ENCODE peak calls at places on chromosomes 7 and 10, in nine cellular contexts. V is mammary epithelial cell, Z is endothelial cell of umbilical vein, Y is coronary artery, W is tibial nerve, O is nephron progenitor cell, C is AG04449, F is kidney, J is neural crest cell. Q is an unnamed sample.
A peak's percentile ranks its signal among the peaks of the same experiment; 100 is the strongest.

GRCh38 chr10:91992026-91992425 is 68.5 kb downstream of the BTAF1 start:
- DNase-seq in W (no peak), F (no peak), O (no peak), J (no peak), C (no peak), V (no peak), Y (no peak), Z (no peak), Q (no peak)

GRCh38 chr7:158397885-158398284 is 189.7 kb downstream of the PTPRN2 start:
- DNase-seq in C (no peak), F (no peak), Y (no peak), V (no peak), O (no peak), J (no peak), W (no peak), Z (no peak), Q (no peak)

GRCh38 chr10:54903770-54904169 is 102.7 kb upstream of the PCDH15 start:
- DNase-seq in W (no peak), C (no peak), Z (no peak), F (no peak), J (no peak), V (no peak), O (no peak), Y (no peak), Q (no peak)

GRCh38 chr10:119871881-119872609 is 598 bp downstream of the MCMBP start:
- DNase-seq in Y (no peak), V (peak; percentile 49), O (peak; percentile 54), C (no peak), F (peak; percentile 88), W (peak; percentile 25), J (peak; percentile 7), Z (peak; percentile 52), Q (peak; percentile 61)

GRCh38 chr7:134618756-134619530 is 27.7 kb upstream of the BPGM start:
- DNase-seq in W (no peak), C (no peak), F (no peak), J (no peak), O (no peak), V (peak; percentile 84), Z (peak; percentile 32), Y (no peak), Q (no peak)

GRCh38 chr10:21364196-21365114 is 161.0 kb downstream of the SKIDA1 start:
- DNase-seq in J (peak; percentile 27), Y (no peak), C (peak; percentile 55), V (peak; percentile 89), O (peak; percentile 25), W (no peak), F (no peak), Z (peak; percentile 97), Q (no peak)

GRCh38 chr7:50164552-50165220 is 71.6 kb upstream of the ZPBP start:
- DNase-seq in F (no peak), Y (no peak), C (no peak), O (no peak), V (no peak), W (no peak), J (no peak), Z (no peak), Q (no peak)

GRCh38 chr7:22420973-22421635 is 64.2 kb upstream of the RAPGEF5 start:
- DNase-seq in Y (no peak), O (no peak), C (no peak), V (no peak), Z (no peak), F (no peak), W (no peak), J (no peak), Q (no peak)

GRCh38 chr10:76883596-76883995 is 754.0 kb downstream of the KCNMA1 start:
- DNase-seq in J (no peak), Y (no peak), Z (no peak), C (no peak), O (no peak), F (no peak), W (no peak), V (no peak), Q (no peak)

GRCh38 chr7:149817301-149817771 is 20.8 kb upstream of the ZNF862 start:
- DNase-seq in F (peak; percentile 62), Y (no peak), J (no peak), C (no peak), W (no peak), O (no peak), Z (no peak), V (no peak), Q (no peak)

GRCh38 chr10:59702347-59702746 is 7.3 kb downstream of the SLC16A9 start:
- DNase-seq in W (no peak), F (no peak), O (no peak), Y (no peak), Z (no peak), C (no peak), V (no peak), J (no peak), Q (no peak)

GRCh38 chr7:71770269-71770907 is 638.4 kb downstream of the GALNT17 start:
- DNase-seq in V (no peak), Z (no peak), F (no peak), W (no peak), J (no peak), Y (no peak), C (no peak), O (no peak), Q (no peak)

DNA sequence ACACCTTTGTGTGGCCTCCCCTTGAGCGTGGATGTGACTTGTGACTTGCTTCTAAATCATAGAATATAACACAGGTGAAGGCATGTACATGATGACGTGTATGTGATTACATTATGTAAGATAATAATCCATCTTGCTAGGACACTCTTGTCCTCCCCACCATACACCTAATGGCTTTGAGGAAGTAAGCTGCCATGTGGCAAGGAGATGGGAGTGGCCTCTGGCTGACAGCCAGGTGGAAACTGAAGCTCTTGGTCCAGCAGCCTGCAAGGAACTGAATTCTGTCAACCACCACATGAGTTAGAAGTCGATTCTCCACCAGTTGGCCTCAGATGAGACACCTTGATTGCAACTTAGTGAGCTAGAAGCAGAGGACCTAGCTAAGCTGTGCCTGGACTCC is 67.4 kb upstream of the ELN start:
- DNase-seq in F (no peak), Y (no peak), Z (no peak), V (no peak), C (no peak), O (no peak), W (no peak), J (no peak), Q (no peak)
- TF ChIP-seq CTCF in F (no peak), Y (no peak), Z (no peak), V (no peak), C (no peak), O (no peak), W (no peak), J (no peak), Q (no peak)

GRCh38 chr10:25082276-25083204 is 66.1 kb downstream of the THNSL1 start:
- DNase-seq in F (no peak), Z (no peak), W (no peak), Y (no peak), C (no peak), J (no peak), O (peak; percentile 7), V (no peak), Q (no peak)
- TF ChIP-seq CTCF in F (no peak), Z (no peak), W (no peak), Y (no peak), C (no peak), J (no peak), O (no peak), V (no peak), Q (no peak)

DNA sequence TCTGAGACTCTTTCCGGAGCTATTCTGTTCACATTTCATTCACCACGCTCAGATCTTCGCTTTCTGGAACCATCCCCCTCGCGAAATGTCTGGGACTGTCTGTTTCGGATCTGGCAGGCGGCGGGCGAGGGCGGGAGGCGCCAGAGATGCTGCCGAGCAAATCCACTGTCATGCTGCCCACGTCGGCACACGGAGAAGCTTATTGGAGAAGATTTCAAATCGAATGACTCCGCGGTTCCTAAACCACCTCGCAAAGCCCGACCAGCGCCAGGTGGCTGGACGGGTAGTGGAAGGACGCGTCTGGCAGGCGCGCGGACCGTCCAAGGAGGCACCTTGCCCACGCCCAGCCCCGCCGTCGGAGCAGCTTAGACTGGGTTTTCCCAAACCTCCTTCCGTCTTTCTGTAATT is 1.6 kb upstream of the OSBPL3 start:
- DNase-seq in O (peak; percentile 38), V (peak; percentile 78), W (peak; percentile 58), J (peak; percentile 12), Y (peak; percentile 76), F (peak; percentile 85), Z (peak; percentile 62), C (no peak), Q (no peak)
- TF ChIP-seq CTCF in O (no peak), V (peak; percentile 17), W (no peak), J (no peak), Y (no peak), F (no peak), Z (no peak), C (no peak), Q (no peak)

DNA sequence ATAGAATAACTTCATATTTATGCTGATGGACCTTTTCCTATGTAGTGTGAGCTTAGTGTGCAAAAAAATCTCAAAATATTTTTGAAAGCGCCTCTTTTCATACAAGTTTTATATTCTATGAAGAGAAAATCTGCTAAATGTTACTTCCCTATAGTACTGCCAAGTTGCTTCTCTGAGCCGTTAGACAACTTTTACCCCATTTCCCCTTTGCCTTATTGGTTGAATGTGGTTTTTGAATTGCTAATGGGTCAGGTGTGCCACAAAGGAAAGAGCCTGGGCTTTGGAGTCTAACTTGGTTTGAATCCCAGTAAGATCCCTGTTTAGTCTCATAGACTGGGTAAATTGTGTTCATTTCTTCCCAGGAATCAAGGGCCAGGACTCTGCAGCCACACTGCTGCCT is 261.5 kb downstream of the SNX10 start:
- DNase-seq in O (no peak), Y (no peak), V (no peak), F (no peak), J (no peak), C (no peak), W (no peak), Z (no peak), Q (no peak)
- TF ChIP-seq CTCF in O (no peak), Y (no peak), V (no peak), F (no peak), J (no peak), C (no peak), W (no peak), Z (no peak), Q (no peak)

GRCh38 chr7:4214501-4215155 is 467.5 kb upstream of the FOXK1 start:
- DNase-seq in J (no peak), V (no peak), Y (no peak), F (peak; percentile 63), W (no peak), Z (no peak), C (no peak), O (no peak), Q (no peak)
- TF ChIP-seq CTCF in J (no peak), V (no peak), Y (no peak), F (no peak), W (no peak), Z (no peak), C (no peak), O (no peak), Q (no peak)

GRCh38 chr7:11341285-11341944 is 367.7 kb downstream of the PHF14 start:
- DNase-seq in F (no peak), V (no peak), O (no peak), J (no peak), Y (no peak), C (no peak), W (peak; percentile 7), Z (peak; percentile 14), Q (no peak)
- TF ChIP-seq CTCF in F (peak; percentile 34), V (peak; percentile 50), O (no peak), J (peak; percentile 59), Y (no peak), C (no peak), W (peak; percentile 45), Z (no peak), Q (no peak)

GRCh38 chr7:32357535-32358277 is 132.5 kb downstream of the LSM5 start:
- DNase-seq in F (no peak), W (no peak), Y (no peak), V (peak; percentile 22), Z (no peak), J (peak; percentile 1), O (no peak), C (no peak), Q (no peak)
- TF ChIP-seq CTCF in F (no peak), W (no peak), Y (no peak), V (peak; percentile 66), Z (no peak), J (peak; percentile 44), O (no peak), C (no peak), Q (no peak)

Q was measured in B cell.